ENCODE peak calls at places on chromosomes 12 and 14, in eight cellular contexts. K is GM04503; L is AG04450; D is NCI-H1092 treated with DMSO at 0.1 percent for 48 hours; U is iPS DF 19.7; N is stimulated activated CD4-positive, alpha-beta T cell treated with anti-CD3 and anti-CD28 coated beads, Interleukin-4, amount 100 ng/mL, for 48 hours; H is T-helper 2 cell; Q is iPS DF 6.9. T is an unnamed sample.

GRCh38 chr14:99872786-99873440 is 79.7 kb downstream of the EML1 start:
- DNase-seq in H (no peak), K (no peak), L (no peak), D (peak; percentile 21), U (peak; percentile 72), N (no peak), Q (peak; percentile 52), T (no peak)

GRCh38 chr12:96164951-96165858 is 29.0 kb upstream of the ELK3 start:
- DNase-seq in L (no peak), U (no peak), D (peak; percentile 1), H (no peak), N (no peak), Q (no peak), K (no peak), T (no peak)

GRCh38 chr12:58529897-58530296 is 390.4 kb downstream of the LRIG3 start:
- DNase-seq in Q (no peak), D (no peak), K (peak; percentile 95), H (no peak), N (no peak), L (peak; percentile 88), U (no peak), T (no peak)

GRCh38 chr14:101875726-101876268 is 88.6 kb upstream of the DYNC1H1 start:
- DNase-seq in U (no peak), Q (no peak), D (no peak), L (no peak), H (no peak), N (no peak), K (no peak), T (no peak)

GRCh38 chr12:49783917-49784676 is 42.7 kb downstream of the TMBIM6 start:
- DNase-seq in N (no peak), K (peak; percentile 50), L (peak; percentile 80), D (no peak), H (no peak), U (no peak), Q (no peak), T (no peak)

GRCh38 chr14:103626150-103626850 is 2.7 kb upstream of the KLC1 start:
- DNase-seq in Q (no peak), U (no peak), L (no peak), H (no peak), N (no peak), K (no peak), D (peak; percentile 36), T (no peak)

GRCh38 chr12:104637616-104638015 is 180.9 kb downstream of the CHST11 start:
- DNase-seq in L (no peak), N (no peak), Q (no peak), D (no peak), H (no peak), U (no peak), K (no peak), T (no peak)

GRCh38 chr14:99628832-99629618 is 15.9 kb upstream of the HHIPL1 start:
- DNase-seq in H (peak; percentile 35), N (peak; percentile 59), D (peak; percentile 63), U (peak; percentile 38), Q (no peak), K (no peak), L (peak; percentile 18), T (peak; percentile 79)

GRCh38 chr12:66549050-66549389 is 129.9 kb downstream of the GRIP1 start:
- DNase-seq in D (no peak), U (no peak), H (no peak), L (no peak), Q (no peak), N (no peak), K (no peak), T (no peak)

GRCh38 chr14:24219521-24219920 is 3.7 kb upstream of the MDP1 start:
- DNase-seq in Q (no peak), D (no peak), N (no peak), L (no peak), H (no peak), U (no peak), K (no peak), T (no peak)

GRCh38 chr14:35121026-35121886 is 534 bp downstream of the PPP2R3C start:
- DNase-seq in K (no peak), N (peak; percentile 7), Q (no peak), H (no peak), L (no peak), U (no peak), D (no peak), T (no peak)

GRCh38 chr12:62757048-62757447 is 177.9 kb downstream of the PPM1H start:
- DNase-seq in K (no peak), Q (no peak), L (no peak), N (no peak), H (no peak), U (no peak), D (no peak), T (no peak)

GRCh38 chr14:42994001-42994736 is 1387.5 kb downstream of the LRFN5 start:
- DNase-seq in H (no peak), K (peak; percentile 1), U (no peak), N (no peak), D (no peak), Q (no peak), L (peak; percentile 80), T (no peak)

GRCh38 chr14:54566410-54567223 is at the start of gene SAMD4A:
- DNase-seq in L (peak; percentile 71), K (no peak), H (peak; percentile 22), N (peak; percentile 32), Q (peak; percentile 31), D (peak; percentile 41), U (no peak), T (peak; percentile 82)

GRCh38 chr12:9634177-9634803 is 26.6 kb upstream of the KLRB1 start:
- DNase-seq in D (peak; percentile 3), U (no peak), K (no peak), N (peak; percentile 76), L (no peak), H (no peak), Q (peak; percentile 43), T (peak; percentile 65)